ENCODE peak calls at places on chromosomes 6 and 20, in nine cellular contexts. B is sigmoid colon, J is RWPE1, A is right cardiac atrium, G is NCI-H1694 treated with DMSO at 0.1 percent for 48 hours, P is fibroblast of the aortic adventitia, F is Caco-2, X is esophagus muscularis mucosa, D is GM04504. N is an unnamed sample.

GRCh38 chr6:34031567-34032383 is 114.1 kb downstream of the GRM4 start:
- DNase-seq in B (no peak), J (no peak), A (no peak), G (no peak), P (no peak), F (no peak), X (no peak), D (no peak), N (no peak)

GRCh38 chr6:169960891-169961611 is 209.6 kb downstream of the ERMARD start:
- DNase-seq in B (peak; percentile 59), J (no peak), A (no peak), G (no peak), P (no peak), F (no peak), X (no peak), D (no peak), N (no peak)

GRCh38 chr6:16487953-16488674 is 249.7 kb downstream of the GMPR start:
- DNase-seq in B (no peak), J (no peak), A (no peak), G (no peak), P (no peak), F (no peak), X (no peak), D (no peak), N (no peak)

GRCh38 chr20:4322499-4322898 is 307.1 kb upstream of the RNF24 start:
- DNase-seq in B (no peak), J (no peak), A (no peak), G (no peak), P (no peak), F (no peak), X (peak; percentile 42), D (no peak), N (no peak)

GRCh38 chr6:5112065-5112799 is 27.1 kb downstream of the PPP1R3G start:
- DNase-seq in B (peak; percentile 35), J (peak; percentile 62), A (no peak), G (no peak), P (peak; percentile 61), F (no peak), X (no peak), D (peak; percentile 66), N (no peak)

GRCh38 chr6:38079107-38079506 is 259.6 kb downstream of the ZFAND3 start:
- DNase-seq in B (no peak), J (no peak), A (no peak), G (no peak), P (no peak), F (no peak), X (no peak), D (no peak), N (no peak)

GRCh38 chr6:34260576-34261267 is 11.9 kb upstream of the SMIM29 start:
- DNase-seq in B (no peak), J (no peak), A (no peak), G (no peak), P (no peak), F (no peak), X (no peak), D (no peak), N (no peak)

GRCh38 chr20:45283529-45284065 is 23.0 kb upstream of the RBPJL start:
- DNase-seq in B (no peak), J (peak; percentile 48), A (no peak), G (no peak), P (peak; percentile 23), F (no peak), X (no peak), D (no peak), N (no peak)

N was measured in NCI-H1092 treated with DMSO at 0.1 percent for 48 hours.